ENCODE peak calls at places on chromosomes 1 and 21, in four cellular contexts. U, S, A and D are unnamed samples.

GRCh38 chr21:17491716-17492414 is 21.0 kb upstream of the CXADR start:
- DNase-seq in S (peak), U (no peak), A (no peak), D (peak)

GRCh38 chr1:26220199-26220912 is 13.6 kb upstream of the CEP85 start:
- DNase-seq in U (no peak), S (no peak), A (no peak), D (no peak)

GRCh38 chr1:212635141-212635601 is 26.6 kb downstream of the ATF3 start:
- DNase-seq in U (peak), S (peak), A (peak), D (peak)

GRCh38 chr1:218374972-218375371 is 29.8 kb downstream of the TGFB2 start:
- DNase-seq in U (no peak), S (no peak), A (no peak), D (no peak)

GRCh38 chr1:212529211-212529731 is 79.3 kb upstream of the ATF3 start:
- DNase-seq in S (peak), U (no peak), A (no peak), D (no peak)

GRCh38 chr1:230915079-230915478 is 46.8 kb upstream of the C1orf198 start:
- DNase-seq in S (no peak), U (no peak), A (no peak), D (no peak)

GRCh38 chr1:74590288-74590687 is 77.9 kb upstream of the LRRC53 start:
- DNase-seq in S (no peak), U (no peak), A (no peak), D (no peak)

GRCh38 chr21:38990424-38990794 is 184.7 kb downstream of the ETS2 start:
- DNase-seq in U (no peak), A (no peak), S (no peak), D (no peak)

GRCh38 chr1:115630342-115630741 is 11.4 kb upstream of the VANGL1 start:
- DNase-seq in S (no peak), A (no peak), U (no peak), D (no peak)

GRCh38 chr1:3775248-3775497 is 2.6 kb downstream of the SMIM1 start:
- DNase-seq in A (no peak), U (no peak), S (no peak), D (no peak)

GRCh38 chr21:45963225-45963555 is 18.4 kb upstream of the COL6A1 start:
- DNase-seq in A (no peak), U (no peak), S (peak), D (no peak)

GRCh38 chr1:13487143-13487868 is 26.5 kb downstream of the LRRC38 start:
- DNase-seq in S (no peak), U (peak), A (peak), D (no peak)

GRCh38 chr1:23196627-23197328 is 20.5 kb downstream of the HTR1D start:
- DNase-seq in A (no peak), S (peak), U (no peak), D (no peak)

GRCh38 chr1:47696911-47697441 is 259.1 kb downstream of the FOXD2 start:
- DNase-seq in U (no peak), A (no peak), S (no peak), D (no peak)

GRCh38 chr1:54160351-54160750 is 7.6 kb upstream of the CDCP2 start:
- DNase-seq in A (no peak), U (no peak), S (no peak), D (no peak)

GRCh38 chr1:7642781-7643180 is 128.3 kb upstream of the VAMP3 start:
- DNase-seq in U (no peak), S (no peak), A (no peak), D (no peak)

GRCh38 chr1:116166011-116166571 is 54.9 kb downstream of the MAB21L3 start:
- DNase-seq in A (no peak), S (no peak), U (no peak), D (no peak)

GRCh38 chr21:44980562-44981489 is 41.0 kb downstream of the SLX9 start:
- DNase-seq in U (no peak), A (no peak), S (no peak), D (no peak)

GRCh38 chr1:155085504-155086181 is 7.0 kb downstream of the EFNA3 start:
- DNase-seq in A (peak), S (no peak), U (peak), D (peak)

GRCh38 chr1:35570589-35571137 is 2.5 kb upstream of the TFAP2E start:
- DNase-seq in U (no peak), A (no peak), S (no peak), D (no peak)

GRCh38 chr1:8293141-8293540 is 24.8 kb upstream of the SLC45A1 start:
- DNase-seq in U (no peak), A (no peak), S (no peak), D (no peak)

GRCh38 chr1:20634594-20635084 is 1.4 kb downstream of the PINK1 start:
- DNase-seq in U (no peak), S (peak), A (no peak), D (no peak)

GRCh38 chr1:115469703-115470476 is 131.8 kb upstream of the NGF start:
- DNase-seq in A (no peak), U (peak), S (peak), D (peak)

GRCh38 chr1:29719253-29719652 is 482.9 kb downstream of the PTPRU start:
- DNase-seq in U (no peak), A (no peak), S (no peak), D (no peak)

GRCh38 chr21:27422435-27422834 is 455.5 kb upstream of the ADAMTS5 start:
- DNase-seq in S (no peak), A (no peak), U (no peak), D (no peak)

GRCh38 chr1:245332513-245332912 is 177.7 kb downstream of the KIF26B start:
- DNase-seq in S (no peak), U (no peak), A (no peak), D (no peak)

GRCh38 chr1:41773144-41773571 is 145.6 kb downstream of the HIVEP3 start:
- DNase-seq in S (peak), A (no peak), U (no peak), D (no peak)

GRCh38 chr1:97571760-97572159 is 349.1 kb downstream of the DPYD start:
- DNase-seq in S (no peak), U (no peak), A (no peak), D (no peak)

GRCh38 chr1:151175036-151175741 is 592 bp downstream of the TMOD4 start:
- DNase-seq in S (peak), A (no peak), U (no peak), D (no peak)

GRCh38 chr1:205077158-205077933 is 6.9 kb downstream of the TMEM81 start:
- DNase-seq in S (no peak), U (no peak), A (no peak), D (no peak)

GRCh38 chr1:93663191-93663614 is 18.4 kb downstream of the BCAR3 start:
- DNase-seq in A (no peak), U (no peak), S (no peak), D (no peak)

GRCh38 chr1:85616736-85617135 is 36.2 kb downstream of the CCN1 start:
- DNase-seq in A (no peak), U (no peak), S (no peak), D (no peak)

GRCh38 chr1:214124915-214125314 is 137.1 kb downstream of the PROX1 start:
- DNase-seq in A (no peak), U (no peak), S (no peak), D (no peak)
- H3K4me3 ChIP-seq in A (no peak), U (no peak), S (no peak), D (no peak)

GRCh38 chr1:114428083-114428754 is 82.8 kb downstream of the TRIM33 start:
- DNase-seq in S (peak), U (peak), A (no peak), D (peak)
- TF ChIP-seq CTCF in S (peak), U (peak), A (peak), D (peak)

GRCh38 chr21:42583992-42584641 is 69.3 kb upstream of the PDE9A start:
- DNase-seq in U (no peak), A (no peak), S (no peak), D (no peak)
- H3K4me3 ChIP-seq in U (no peak), A (no peak), S (no peak), D (no peak)

GRCh38 chr1:210535796-210536195 is 207.1 kb downstream of the HHAT start:
- DNase-seq in S (no peak), U (no peak), A (no peak), D (no peak)

GRCh38 chr1:210536263-210536961 is 207.7 kb downstream of the HHAT start:
- DNase-seq in S (no peak), U (no peak), A (no peak), D (no peak)

GRCh38 chr1:210527091-210527490 is 198.4 kb downstream of the HHAT start:
- DNase-seq in U (no peak), S (no peak), A (no peak), D (no peak)

GRCh38 chr1:210532223-210532598 is 203.5 kb downstream of the HHAT start:
- DNase-seq in A (no peak), U (no peak), S (no peak), D (no peak)

DNA sequence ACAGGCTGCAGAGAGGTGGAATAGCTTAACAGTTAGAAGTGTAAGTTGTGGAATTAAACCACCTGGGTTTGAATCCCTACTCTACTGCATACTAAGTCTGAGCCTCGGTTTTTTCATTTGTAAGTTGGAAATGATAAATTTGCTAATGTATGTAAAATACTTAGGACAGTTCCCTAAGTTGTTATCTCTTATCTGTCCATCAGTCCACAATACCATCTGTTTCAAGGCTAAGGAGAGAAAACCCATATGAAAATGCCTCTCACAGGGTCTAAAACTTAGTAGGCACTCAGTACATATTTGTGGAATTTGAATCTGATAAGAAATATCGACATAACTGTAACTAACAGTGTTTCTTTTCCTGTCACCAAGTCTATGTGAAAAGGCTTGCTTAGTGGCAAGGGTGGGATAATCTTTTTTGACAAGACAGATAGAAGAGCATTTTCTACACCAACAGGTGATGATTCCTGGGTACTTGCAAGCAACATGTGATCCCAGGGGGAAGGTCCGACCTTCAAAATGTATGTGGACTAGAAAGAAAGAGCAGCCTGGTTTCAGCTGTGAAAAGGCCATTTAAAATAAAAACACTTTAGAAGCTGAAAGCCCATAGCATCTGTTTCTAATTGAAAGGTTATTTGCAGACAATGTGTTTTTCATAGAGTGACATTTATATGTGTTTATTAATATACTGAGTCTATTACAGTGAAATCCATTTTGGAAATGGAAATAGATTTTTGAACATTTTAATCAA is 202.9 kb downstream of the HHAT start:
- DNase-seq in U (no peak), A (no peak), S (no peak), D (no peak)
- TF ChIP-seq CTCF in U (no peak), A (no peak), S (no peak), D (no peak)

DNA sequence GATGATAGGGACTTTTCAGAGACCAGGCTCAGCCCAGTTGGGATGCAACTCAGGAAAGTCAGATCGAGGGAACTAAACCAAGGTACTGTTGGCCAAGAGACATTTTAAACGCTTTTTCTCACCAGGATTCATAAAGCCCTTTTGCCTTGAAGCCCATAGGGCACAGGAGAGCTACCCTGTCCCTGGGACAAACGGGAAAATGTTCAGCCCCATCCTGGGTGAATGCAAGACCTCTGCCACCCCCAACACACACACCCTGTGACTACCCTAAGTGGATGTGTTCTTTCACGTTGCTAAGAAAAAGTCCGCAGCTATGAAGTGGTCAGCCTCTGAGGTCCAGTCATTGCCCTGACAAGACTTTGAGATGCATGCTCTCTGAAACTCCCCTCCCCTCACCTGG is 58.4 kb downstream of the ITPKB start:
- DNase-seq in S (no peak), A (no peak), U (no peak), D (no peak)
- H3K4me3 ChIP-seq in S (peak), A (no peak), U (peak), D (no peak)

DNA sequence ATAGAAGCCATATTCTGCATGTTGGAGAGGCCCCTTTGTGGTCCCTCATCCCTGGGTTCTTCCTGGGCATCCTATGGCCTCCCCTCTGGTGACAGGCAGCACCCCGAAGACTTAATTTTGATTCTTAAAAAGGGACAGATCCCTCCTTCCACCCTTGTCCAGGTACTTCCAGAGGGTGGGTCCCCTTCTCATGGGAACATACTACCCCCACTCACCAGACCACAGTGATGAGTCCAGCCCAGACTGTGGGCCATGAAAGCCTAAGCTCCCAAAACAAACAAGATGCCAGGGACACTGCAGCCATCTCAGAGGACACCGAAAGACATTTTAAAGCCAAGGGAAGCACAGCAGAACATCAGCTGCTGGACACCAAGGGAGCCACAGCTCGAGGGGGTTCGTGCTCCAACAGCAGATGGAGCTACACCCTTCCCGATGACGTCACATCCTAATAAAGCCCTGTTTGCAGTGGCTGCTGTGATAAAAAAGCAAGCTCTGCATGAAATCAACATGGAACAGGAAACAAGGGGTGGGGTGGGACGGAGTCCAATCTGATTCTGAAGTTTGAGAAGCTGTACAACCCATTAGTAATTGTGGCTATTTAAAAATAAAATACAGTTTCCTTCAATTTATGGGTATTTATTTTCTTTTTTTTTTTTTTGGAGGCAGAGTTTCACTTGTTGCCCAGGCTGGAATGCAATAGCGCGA is 32.4 kb downstream of the GNB1 start:
- DNase-seq in U (no peak), A (no peak), S (peak), D (no peak)
- TF ChIP-seq CTCF in U (peak), A (no peak), S (peak), D (no peak)

GRCh38 chr1:163785868-163786267 is 464.1 kb downstream of the NUF2 start:
- DNase-seq in S (no peak), A (no peak), U (no peak), D (no peak)
- H3K4me3 ChIP-seq in S (no peak), A (no peak), U (no peak), D (no peak)

GRCh38 chr1:220511785-220512184 is 16.2 kb upstream of the MARK1 start:
- DNase-seq in S (no peak), A (no peak), U (no peak), D (no peak)
- TF ChIP-seq CTCF in S (no peak), A (no peak), U (no peak), D (no peak)

GRCh38 chr21:34075099-34075425 is 1.7 kb downstream of the MRPS6 start:
- DNase-seq in S (no peak), A (no peak), U (no peak), D (no peak)
- H3K4me3 ChIP-seq in S (peak), A (no peak), U (peak), D (peak)

GRCh38 chr1:220454155-220454777 is 73.7 kb upstream of the MARK1 start:
- DNase-seq in U (no peak), S (no peak), A (no peak), D (no peak)
- TF ChIP-seq CTCF in U (peak), S (no peak), A (peak), D (peak)